ENCODE peak calls at places on chromosomes 5 and 9, in four cellular contexts. P is uterus, G is ovary, X is psoas muscle. D is an unnamed sample.

GRCh38 chr5:124745367-124746251 is 830 bp downstream of the ZNF608 start:
- DNase-seq in P (no peak), G (no peak), X (no peak), D (no peak)

GRCh38 chr9:131043097-131043496 is 34.1 kb downstream of the LAMC3 start:
- DNase-seq in P (no peak), G (no peak), X (no peak), D (no peak)

GRCh38 chr9:1198085-1198484 is 147.9 kb downstream of the DMRT2 start:
- DNase-seq in X (no peak), G (no peak), P (no peak), D (no peak)

GRCh38 chr5:53874409-53874808 is 314.0 kb downstream of the NDUFS4 start:
- DNase-seq in G (no peak), P (no peak), X (no peak), D (no peak)

GRCh38 chr9:90100014-90100413 is 495.2 kb downstream of the GADD45G start:
- DNase-seq in X (no peak), G (no peak), P (no peak), D (no peak)

GRCh38 chr9:71518045-71518888 is 250.0 kb downstream of the CEMIP2 start:
- DNase-seq in G (no peak), P (no peak), X (no peak), D (no peak)

GRCh38 chr5:126846344-126846743 is 69.4 kb downstream of the LMNB1 start:
- DNase-seq in G (no peak), P (no peak), X (no peak), D (no peak)

GRCh38 chr5:65883461-65883860 is 42.9 kb upstream of the ERBIN start:
- DNase-seq in X (no peak), P (no peak), G (no peak), D (no peak)

GRCh38 chr5:104375345-104375744 is 812.8 kb upstream of the NUDT12 start:
- DNase-seq in P (no peak), G (no peak), X (no peak), D (no peak)

GRCh38 chr5:141172381-141173204 is at the start of gene PCDHB7:
- DNase-seq in P (peak; percentile 34), X (no peak), G (peak; percentile 55), D (no peak)

GRCh38 chr5:78757269-78758053 is 108.9 kb upstream of the LHFPL2 start:
- DNase-seq in X (peak; percentile 35), G (no peak), P (no peak), D (no peak)

GRCh38 chr5:83474986-83475385 is 3.4 kb downstream of the VCAN start:
- DNase-seq in P (no peak), X (no peak), G (no peak), D (no peak)

GRCh38 chr9:26673276-26673675 is 219.3 kb downstream of the CAAP1 start:
- DNase-seq in X (no peak), G (no peak), P (no peak), D (no peak)

GRCh38 chr5:38931731-38932130 is 85.9 kb downstream of the OSMR start:
- DNase-seq in X (no peak), G (no peak), P (no peak), D (no peak)

GRCh38 chr5:177997846-177998245 is 1.8 kb upstream of the PROP1 start:
- DNase-seq in P (no peak), X (no peak), G (no peak), D (no peak)

GRCh38 chr9:2489838-2490314 is 131.7 kb upstream of the VLDLR start:
- DNase-seq in G (peak; percentile 62), X (no peak), P (peak; percentile 44), D (no peak)

GRCh38 chr5:56918054-56918453 is 8.7 kb downstream of the SETD9 start:
- DNase-seq in X (no peak), G (no peak), P (no peak), D (no peak)

GRCh38 chr5:142426129-142426641 is 101.4 kb upstream of the SPRY4 start:
- DNase-seq in X (peak; percentile 57), P (no peak), G (no peak), D (no peak)

GRCh38 chr5:73459366-73459765 is 10.8 kb upstream of the FOXD1 start:
- DNase-seq in X (no peak), P (no peak), G (no peak), D (no peak)

GRCh38 chr9:86783884-86784283 is 163.4 kb downstream of the GAS1 start:
- DNase-seq in P (no peak), G (no peak), X (no peak), D (no peak)

GRCh38 chr5:54090495-54091084 is 219.8 kb downstream of the ARL15 start:
- DNase-seq in P (no peak), G (no peak), X (no peak), D (no peak)

GRCh38 chr5:115457985-115458384 is 86.6 kb downstream of the FEM1C start:
- DNase-seq in G (no peak), P (no peak), X (no peak), D (no peak)

GRCh38 chr9:99921875-99922710 is 15.6 kb downstream of the STX17 start:
- DNase-seq in X (no peak), G (no peak), P (no peak), D (no peak)

GRCh38 chr9:129716091-129716490 is 36.8 kb downstream of the PTGES start:
- DNase-seq in G (no peak), X (no peak), P (no peak), D (no peak)

GRCh38 chr5:133763744-133764143 is 151.4 kb upstream of the FSTL4 start:
- DNase-seq in P (no peak), G (no peak), X (no peak), D (no peak)

GRCh38 chr9:37967681-37968080 is 63.8 kb upstream of the SLC25A51 start:
- DNase-seq in P (no peak), G (no peak), X (no peak), D (no peak)

GRCh38 chr5:121164632-121165031 is 687.0 kb upstream of the FTMT start:
- DNase-seq in X (no peak), P (no peak), G (no peak), D (no peak)

GRCh38 chr9:88187631-88188030 is 49.4 kb upstream of the SPATA31C2 start:
- DNase-seq in G (no peak), X (no peak), P (no peak), D (no peak)

GRCh38 chr5:76836181-76836580 is 13.6 kb upstream of the S100Z start:
- DNase-seq in X (no peak), P (no peak), G (no peak), D (no peak)

GRCh38 chr5:109558952-109559351 is 130.8 kb upstream of the MAN2A1 start:
- DNase-seq in P (no peak), G (no peak), X (no peak), D (no peak)

GRCh38 chr9:77910216-77910615 is 121.4 kb downstream of the GNAQ start:
- DNase-seq in X (no peak), G (no peak), P (no peak), D (no peak)

GRCh38 chr5:138849439-138849838 is 25.7 kb downstream of the LRRTM2 start:
- DNase-seq in P (no peak), X (no peak), G (no peak), D (no peak)

GRCh38 chr9:33619666-33620404 is 95.8 kb downstream of the ANKRD18B start:
- DNase-seq in G (no peak), X (no peak), P (no peak), D (no peak)

GRCh38 chr9:71955300-71955915 is 44.0 kb downstream of the C9orf85 start:
- DNase-seq in G (no peak), X (no peak), P (no peak), D (no peak)

GRCh38 chr5:588406-588995 is 23.6 kb upstream of the CEP72 start:
- DNase-seq in X (no peak), G (no peak), P (no peak), D (no peak)

GRCh38 chr5:6410421-6410820 is 32.1 kb upstream of the MED10 start:
- DNase-seq in P (no peak), X (no peak), G (no peak), D (no peak)

GRCh38 chr9:136220017-136220729 is 15.2 kb upstream of the LHX3 start:
- DNase-seq in G (no peak), X (no peak), P (no peak), D (no peak)

DNA sequence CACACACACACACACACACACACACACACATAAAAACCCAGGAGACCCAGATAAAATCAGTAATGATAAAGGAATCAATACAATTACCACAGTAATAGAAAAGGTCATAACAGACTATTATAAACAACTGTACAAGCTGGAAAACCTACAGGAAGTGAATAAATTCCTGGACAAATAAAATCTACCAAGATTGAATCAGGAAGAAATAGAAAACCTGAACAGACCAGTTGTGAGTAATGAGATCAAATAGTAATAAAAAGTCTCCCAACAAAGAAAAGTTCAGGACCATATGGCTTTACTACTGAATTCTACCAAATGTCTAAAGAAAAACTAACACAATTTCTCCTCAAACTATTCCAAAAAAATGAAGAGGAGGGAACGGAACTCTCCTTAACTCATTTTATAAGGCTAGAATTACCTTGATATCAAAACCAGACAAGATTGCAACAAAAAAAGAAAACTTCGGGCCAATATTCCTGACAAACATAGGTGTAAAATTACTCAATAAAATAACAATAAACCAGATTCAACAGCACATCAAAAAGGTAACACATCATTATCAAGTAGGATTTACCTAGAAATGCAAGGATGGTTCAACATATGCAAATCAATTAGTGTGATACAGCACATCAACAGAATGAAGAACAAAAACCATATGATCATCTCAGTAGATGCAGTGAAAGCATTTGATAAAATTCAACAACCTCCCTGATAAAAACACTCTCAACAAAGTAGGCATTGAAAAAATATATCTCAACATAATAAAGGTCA is 325.2 kb upstream of the POU5F2 start:
- DNase-seq in G (no peak), X (no peak), P (no peak), D (no peak)
- H3K4me1 ChIP-seq in G (no peaks in the 10 kb centered on the region), X (no peaks in the 10 kb centered on the region), P (no peaks in the 10 kb centered on the region), D (no peaks in the 10 kb centered on the region)

DNA sequence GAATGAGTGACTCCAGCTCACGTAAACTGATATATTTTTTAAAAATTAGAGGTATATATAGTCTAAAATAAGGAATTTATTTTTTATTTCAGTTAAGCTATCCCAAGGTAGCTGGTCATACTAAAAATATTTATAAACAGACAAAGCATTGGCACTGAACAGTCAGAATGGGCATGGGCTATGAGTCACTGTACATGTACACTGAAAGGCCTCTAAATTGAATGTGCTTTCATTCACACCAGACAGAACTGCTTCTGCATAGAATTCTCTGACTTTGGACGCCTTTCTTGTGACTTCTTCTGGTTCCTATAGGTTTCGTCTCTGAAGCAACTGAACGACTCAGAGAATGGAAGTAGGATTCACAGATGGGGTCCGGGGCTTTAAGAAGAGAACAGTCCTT is 394.8 kb upstream of the MEF2C start:
- DNase-seq in P (no peak), G (no peak), X (no peak), D (no peak)
- H3K4me1 ChIP-seq in P (no peaks in the 10 kb centered on the region), G (no peaks in the 10 kb centered on the region), X (peaks cover 31% of the 10 kb centered on the region), D (peaks cover 37% of the 10 kb centered on the region)

GRCh38 chr5:96716007-96716406 is 53.8 kb downstream of the CAST start:
- DNase-seq in P (no peak), X (no peak), G (no peak), D (no peak)
- H3K4me1 ChIP-seq in P (peaks cover 8% of the 10 kb centered on the region), X (peaks cover 83% of the 10 kb centered on the region), G (peaks cover 11% of the 10 kb centered on the region), D (peaks cover 47% of the 10 kb centered on the region)

GRCh38 chr5:95613514-95613913 is 6.4 kb upstream of the GPR150 start:
- DNase-seq in X (no peak), P (no peak), G (no peak), D (no peak)
- H3K4me1 ChIP-seq in X (no peaks in the 10 kb centered on the region), P (no peaks in the 10 kb centered on the region), G (no peaks in the 10 kb centered on the region), D (no peaks in the 10 kb centered on the region)

GRCh38 chr5:61915646-61916045 is 390.4 kb upstream of the KIF2A start:
- DNase-seq in P (no peak), X (no peak), G (no peak), D (no peak)
- H3K4me1 ChIP-seq in P (no peaks in the 10 kb centered on the region), X (no peaks in the 10 kb centered on the region), G (peaks cover 2% of the 10 kb centered on the region), D (no peaks in the 10 kb centered on the region)

D was measured in thoracic aorta.